ENCODE peak calls at places on chromosomes 5 and 9, in five cellular contexts. One of them, this sample, is unnamed.

GRCh38 chr5:146499680-146500079 is 16.3 kb downstream of the GPR151 start:
- DNase-seq in esophagus squamous epithelium: no peak
- DNase-seq in breast epithelium: no peak
- DNase-seq in CD8-positive, alpha-beta T cell: no peak
- DNase-seq in fibroblast of pulmonary artery: no peak
- DNase-seq in this sample: no peak

GRCh38 chr9:18320046-18320445 is 153.9 kb upstream of the ADAMTSL1 start:
- DNase-seq in esophagus squamous epithelium: no peak
- DNase-seq in breast epithelium: no peak
- DNase-seq in CD8-positive, alpha-beta T cell: no peak
- DNase-seq in fibroblast of pulmonary artery: peak
- DNase-seq in this sample: no peak

GRCh38 chr5:179327026-179327735 is 18.1 kb downstream of the ADAMTS2 start:
- DNase-seq in esophagus squamous epithelium: no peak
- DNase-seq in breast epithelium: no peak
- DNase-seq in CD8-positive, alpha-beta T cell: no peak
- DNase-seq in fibroblast of pulmonary artery: no peak
- DNase-seq in this sample: peak

GRCh38 chr5:40738502-40738901 is 17.3 kb downstream of the TTC33 start:
- DNase-seq in esophagus squamous epithelium: no peak
- DNase-seq in breast epithelium: no peak
- DNase-seq in CD8-positive, alpha-beta T cell: no peak
- DNase-seq in fibroblast of pulmonary artery: no peak
- DNase-seq in this sample: no peak

GRCh38 chr5:74916831-74917710 is 50.9 kb upstream of the FAM169A start:
- DNase-seq in esophagus squamous epithelium: no peak
- DNase-seq in breast epithelium: no peak
- DNase-seq in CD8-positive, alpha-beta T cell: no peak
- DNase-seq in fibroblast of pulmonary artery: no peak
- DNase-seq in this sample: no peak

GRCh38 chr5:107801061-107801460 is 130.3 kb upstream of the EFNA5 start:
- DNase-seq in esophagus squamous epithelium: no peak
- DNase-seq in breast epithelium: no peak
- DNase-seq in CD8-positive, alpha-beta T cell: no peak
- DNase-seq in fibroblast of pulmonary artery: no peak
- DNase-seq in this sample: no peak

GRCh38 chr9:2907401-2907800 is 63.5 kb upstream of the PUM3 start:
- DNase-seq in esophagus squamous epithelium: no peak
- DNase-seq in breast epithelium: no peak
- DNase-seq in CD8-positive, alpha-beta T cell: no peak
- DNase-seq in fibroblast of pulmonary artery: no peak
- DNase-seq in this sample: no peak

GRCh38 chr5:68960469-68960868 is 133.3 kb upstream of the SLC30A5 start:
- DNase-seq in esophagus squamous epithelium: no peak
- DNase-seq in breast epithelium: no peak
- DNase-seq in CD8-positive, alpha-beta T cell: no peak
- DNase-seq in fibroblast of pulmonary artery: no peak
- DNase-seq in this sample: no peak

GRCh38 chr9:130010151-130010988 is 32.6 kb downstream of the FNBP1 start:
- DNase-seq in esophagus squamous epithelium: no peak
- DNase-seq in breast epithelium: no peak
- DNase-seq in CD8-positive, alpha-beta T cell: no peak
- DNase-seq in fibroblast of pulmonary artery: no peak
- DNase-seq in this sample: no peak

GRCh38 chr9:20838218-20838617 is 154.2 kb downstream of the FOCAD start:
- DNase-seq in esophagus squamous epithelium: no peak
- DNase-seq in breast epithelium: no peak
- DNase-seq in CD8-positive, alpha-beta T cell: no peak
- DNase-seq in fibroblast of pulmonary artery: peak
- DNase-seq in this sample: no peak

GRCh38 chr5:108727154-108727638 is 20.5 kb upstream of the FER start:
- DNase-seq in esophagus squamous epithelium: no peak
- DNase-seq in breast epithelium: no peak
- DNase-seq in CD8-positive, alpha-beta T cell: no peak
- DNase-seq in fibroblast of pulmonary artery: peak
- DNase-seq in this sample: peak

GRCh38 chr9:84592918-84593317 is 76.6 kb upstream of the NTRK2 start:
- DNase-seq in esophagus squamous epithelium: no peak
- DNase-seq in breast epithelium: no peak
- DNase-seq in CD8-positive, alpha-beta T cell: no peak
- DNase-seq in fibroblast of pulmonary artery: no peak
- DNase-seq in this sample: no peak

GRCh38 chr9:69376651-69377050 is 51.6 kb downstream of the ENTREP1 start:
- DNase-seq in esophagus squamous epithelium: no peak
- DNase-seq in breast epithelium: no peak
- DNase-seq in CD8-positive, alpha-beta T cell: no peak
- DNase-seq in fibroblast of pulmonary artery: peak
- DNase-seq in this sample: peak

GRCh38 chr5:159324097-159324760 is 6.1 kb downstream of the IL12B start:
- DNase-seq in esophagus squamous epithelium: no peak
- DNase-seq in breast epithelium: no peak
- DNase-seq in CD8-positive, alpha-beta T cell: no peak
- DNase-seq in fibroblast of pulmonary artery: no peak
- DNase-seq in this sample: no peak

GRCh38 chr9:136245194-136246150 is at the start of gene QSOX2:
- DNase-seq in esophagus squamous epithelium: peak
- DNase-seq in breast epithelium: peak
- DNase-seq in CD8-positive, alpha-beta T cell: peak
- DNase-seq in fibroblast of pulmonary artery: peak
- DNase-seq in this sample: peak

GRCh38 chr9:15606667-15607472 is 54.0 kb downstream of the CCDC171 start:
- DNase-seq in esophagus squamous epithelium: no peak
- DNase-seq in breast epithelium: no peak
- DNase-seq in CD8-positive, alpha-beta T cell: no peak
- DNase-seq in fibroblast of pulmonary artery: peak
- DNase-seq in this sample: no peak

GRCh38 chr5:39783756-39784421 is 359.1 kb upstream of the DAB2 start:
- DNase-seq in esophagus squamous epithelium: no peak
- DNase-seq in breast epithelium: no peak
- DNase-seq in CD8-positive, alpha-beta T cell: no peak
- DNase-seq in fibroblast of pulmonary artery: peak
- DNase-seq in this sample: no peak

GRCh38 chr5:34672196-34672595 is 16.1 kb downstream of the RAI14 start:
- DNase-seq in esophagus squamous epithelium: no peak
- DNase-seq in breast epithelium: no peak
- DNase-seq in CD8-positive, alpha-beta T cell: no peak
- DNase-seq in fibroblast of pulmonary artery: no peak
- DNase-seq in this sample: no peak

GRCh38 chr5:34667705-34668104 is 11.6 kb downstream of the RAI14 start:
- DNase-seq in esophagus squamous epithelium: no peak
- DNase-seq in breast epithelium: no peak
- DNase-seq in CD8-positive, alpha-beta T cell: no peak
- DNase-seq in fibroblast of pulmonary artery: no peak
- DNase-seq in this sample: no peak

GRCh38 chr5:34666392-34667080 is 10.4 kb downstream of the RAI14 start:
- DNase-seq in esophagus squamous epithelium: no peak
- DNase-seq in breast epithelium: no peak
- DNase-seq in CD8-positive, alpha-beta T cell: no peak
- DNase-seq in fibroblast of pulmonary artery: no peak
- DNase-seq in this sample: no peak

GRCh38 chr5:34673463-34674125 is 17.5 kb downstream of the RAI14 start:
- DNase-seq in esophagus squamous epithelium: no peak
- DNase-seq in breast epithelium: no peak
- DNase-seq in CD8-positive, alpha-beta T cell: no peak
- DNase-seq in fibroblast of pulmonary artery: no peak
- DNase-seq in this sample: no peak

DNA sequence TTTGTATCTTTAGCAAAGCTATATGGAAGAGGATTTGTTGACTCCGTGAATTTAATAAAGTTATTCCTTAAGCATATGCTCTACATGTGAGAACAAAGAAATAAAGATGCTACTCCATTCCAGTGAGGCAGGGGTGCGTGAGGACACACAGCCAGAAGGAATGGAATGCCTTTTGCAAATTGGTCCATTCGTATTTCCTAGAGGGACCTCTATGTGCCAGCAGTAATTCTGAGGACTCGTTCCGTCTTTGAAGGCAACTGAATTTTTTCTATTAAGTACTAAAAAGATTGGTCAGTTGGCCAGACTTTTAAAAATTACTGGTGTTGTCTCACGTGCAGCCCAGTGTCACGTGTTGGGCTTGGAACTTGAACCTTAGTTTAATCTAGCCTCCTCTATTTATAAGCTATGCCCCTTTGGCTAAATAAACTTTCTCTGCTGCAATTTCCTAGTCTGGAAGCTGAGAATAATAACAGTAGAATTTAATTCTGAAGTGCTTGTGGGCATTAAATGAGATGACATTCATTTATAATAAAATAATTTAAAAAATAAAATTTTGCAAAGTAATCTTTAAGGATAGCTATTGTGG is 13.9 kb downstream of the RAI14 start:
- DNase-seq in esophagus squamous epithelium: no peak
- DNase-seq in breast epithelium: no peak
- DNase-seq in CD8-positive, alpha-beta T cell: no peak
- DNase-seq in fibroblast of pulmonary artery: no peak
- DNase-seq in this sample: no peak
- H3K4me3 ChIP-seq in esophagus squamous epithelium: no peak
- H3K4me3 ChIP-seq in breast epithelium: no peak
- H3K4me3 ChIP-seq in CD8-positive, alpha-beta T cell: no peak
- H3K4me3 ChIP-seq in fibroblast of pulmonary artery: no peak
- H3K4me3 ChIP-seq in this sample: no peak

GRCh38 chr5:163607256-163607655 is 101.8 kb downstream of the MAT2B start:
- DNase-seq in esophagus squamous epithelium: no peak
- DNase-seq in breast epithelium: no peak
- DNase-seq in CD8-positive, alpha-beta T cell: no peak
- DNase-seq in fibroblast of pulmonary artery: no peak
- DNase-seq in this sample: no peak

GRCh38 chr5:163614787-163615186 is 109.4 kb downstream of the MAT2B start:
- DNase-seq in esophagus squamous epithelium: no peak
- DNase-seq in breast epithelium: no peak
- DNase-seq in CD8-positive, alpha-beta T cell: no peak
- DNase-seq in fibroblast of pulmonary artery: no peak
- DNase-seq in this sample: no peak

GRCh38 chr5:163609910-163610309 is 104.5 kb downstream of the MAT2B start:
- DNase-seq in esophagus squamous epithelium: no peak
- DNase-seq in breast epithelium: no peak
- DNase-seq in CD8-positive, alpha-beta T cell: no peak
- DNase-seq in fibroblast of pulmonary artery: no peak
- DNase-seq in this sample: no peak

GRCh38 chr5:163613150-163613442 is 107.7 kb downstream of the MAT2B start:
- DNase-seq in esophagus squamous epithelium: no peak
- DNase-seq in breast epithelium: no peak
- DNase-seq in CD8-positive, alpha-beta T cell: no peak
- DNase-seq in fibroblast of pulmonary artery: no peak
- DNase-seq in this sample: no peak

DNA sequence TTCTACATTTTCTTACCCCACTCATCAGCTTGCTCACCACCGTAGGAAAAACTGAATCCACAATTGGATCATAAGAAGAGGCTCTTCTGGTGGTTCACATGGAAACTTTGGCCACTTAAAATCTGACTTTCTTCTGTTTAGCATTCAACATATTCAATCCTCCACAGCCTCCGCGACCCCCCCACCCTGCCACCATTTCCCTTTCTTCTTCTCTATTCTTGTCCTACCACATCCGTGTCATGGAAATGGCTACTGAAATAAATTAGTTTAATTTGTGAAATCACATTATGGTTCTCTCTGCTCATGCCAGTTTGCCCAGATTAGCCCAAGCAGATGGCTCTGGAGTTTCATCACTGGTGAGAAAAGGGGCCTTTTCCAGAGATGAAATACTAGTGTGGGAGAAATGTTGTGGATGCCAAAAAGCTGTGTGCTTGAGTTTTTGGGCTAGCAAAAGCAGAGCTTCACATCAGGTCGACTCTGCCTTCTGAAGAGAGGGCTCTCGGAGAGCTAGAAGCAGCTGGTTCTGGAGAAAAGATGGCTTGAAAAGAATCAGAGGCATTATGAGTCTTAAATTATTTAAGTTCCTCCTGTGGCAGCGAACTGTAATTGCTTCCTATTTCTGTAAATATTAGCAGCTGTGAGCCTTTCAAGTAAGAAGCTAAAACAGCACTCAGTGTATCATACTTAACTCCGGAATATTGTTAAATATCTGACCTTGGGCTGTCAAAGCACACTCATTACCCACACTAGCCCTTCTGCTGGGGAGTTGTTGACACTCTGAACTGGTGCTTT is 107.1 kb downstream of the MAT2B start:
- DNase-seq in esophagus squamous epithelium: no peak
- DNase-seq in breast epithelium: no peak
- DNase-seq in CD8-positive, alpha-beta T cell: no peak
- DNase-seq in fibroblast of pulmonary artery: no peak
- DNase-seq in this sample: no peak
- TF ChIP-seq CTCF in esophagus squamous epithelium: no peak
- TF ChIP-seq CTCF in breast epithelium: no peak
- TF ChIP-seq CTCF in CD8-positive, alpha-beta T cell: no peak
- TF ChIP-seq CTCF in fibroblast of pulmonary artery: no peak
- TF ChIP-seq CTCF in this sample: no peak

DNA sequence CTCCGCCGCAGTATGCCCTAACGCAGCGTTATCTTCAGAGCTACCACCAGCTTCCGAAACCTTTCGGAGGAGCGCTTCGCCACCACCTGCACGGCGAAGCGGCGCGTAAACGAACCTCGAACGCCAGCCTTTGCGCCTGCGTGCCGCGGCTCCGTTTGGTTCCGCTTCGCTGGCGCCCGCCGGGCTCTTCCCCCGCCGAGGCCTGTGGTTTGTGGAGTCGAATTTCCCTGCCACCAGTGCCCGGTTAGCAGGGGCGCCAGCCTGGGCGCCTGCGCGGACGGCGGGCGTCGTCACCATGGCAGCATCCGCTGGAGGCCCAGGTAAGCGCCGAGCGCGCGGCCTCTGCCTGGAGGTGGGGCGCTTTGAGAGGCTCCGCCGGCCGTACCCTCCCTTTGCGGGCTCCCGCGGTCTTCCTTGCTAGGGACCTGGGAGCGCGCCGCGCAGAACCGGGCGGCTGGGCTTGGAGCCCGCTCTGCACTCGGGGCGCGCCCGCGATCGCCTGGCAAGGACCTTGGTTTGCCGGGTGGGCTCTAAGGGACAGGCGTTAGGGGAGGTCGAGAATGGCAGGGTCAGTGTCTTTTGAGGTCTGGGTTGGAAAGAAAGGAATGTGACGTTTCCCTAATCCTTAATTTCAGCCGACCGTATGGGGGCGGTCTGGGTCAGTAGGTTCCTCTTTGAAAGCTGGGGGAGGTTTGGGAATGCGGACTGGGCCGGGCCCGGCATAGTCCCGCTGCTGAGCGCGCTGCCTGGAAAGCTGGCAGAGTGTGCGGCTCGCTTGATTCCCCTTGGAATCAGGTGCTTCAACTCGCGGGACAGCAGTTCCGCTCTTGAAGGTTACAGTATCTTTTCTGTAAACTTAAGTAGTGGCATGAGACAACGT is at the start of gene FAM151B:
- DNase-seq in esophagus squamous epithelium: peak
- DNase-seq in breast epithelium: peak
- DNase-seq in CD8-positive, alpha-beta T cell: peak
- DNase-seq in fibroblast of pulmonary artery: peak
- DNase-seq in this sample: peak
- H3K4me3 ChIP-seq in esophagus squamous epithelium: peak
- H3K4me3 ChIP-seq in breast epithelium: peak
- H3K4me3 ChIP-seq in CD8-positive, alpha-beta T cell: peak
- H3K4me3 ChIP-seq in fibroblast of pulmonary artery: peak
- H3K4me3 ChIP-seq in this sample: peak

DNA sequence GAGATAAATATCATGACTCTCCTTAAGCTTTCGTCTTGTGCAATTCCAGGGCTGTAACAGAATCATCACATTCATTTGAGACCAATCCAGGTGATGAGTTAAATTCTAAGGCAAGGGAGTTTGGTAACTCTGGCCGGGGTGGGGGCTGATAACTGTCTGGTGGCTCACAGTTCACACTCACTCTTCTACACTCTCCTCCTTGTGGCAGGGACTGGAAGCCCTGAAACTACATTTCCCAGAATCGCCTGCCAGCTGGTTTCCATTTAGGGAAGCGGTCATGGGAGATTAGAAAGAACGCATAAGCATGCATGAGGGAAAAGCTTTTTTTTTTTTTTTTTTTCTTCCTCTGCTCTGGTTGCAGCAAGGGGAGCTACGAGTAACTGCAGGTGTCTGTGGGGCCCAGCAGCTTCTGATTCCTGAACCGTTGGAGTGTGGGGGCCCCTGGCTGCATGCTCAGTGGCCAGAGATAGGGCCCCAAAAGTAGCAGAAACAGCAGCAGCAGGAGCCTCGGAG is 154.8 kb upstream of the TBC1D2 start:
- DNase-seq in esophagus squamous epithelium: no peak
- DNase-seq in breast epithelium: no peak
- DNase-seq in CD8-positive, alpha-beta T cell: no peak
- DNase-seq in fibroblast of pulmonary artery: peak
- DNase-seq in this sample: no peak
- TF ChIP-seq CTCF in esophagus squamous epithelium: no peak
- TF ChIP-seq CTCF in breast epithelium: no peak
- TF ChIP-seq CTCF in CD8-positive, alpha-beta T cell: no peak
- TF ChIP-seq CTCF in fibroblast of pulmonary artery: peak
- TF ChIP-seq CTCF in this sample: peak

This sample was measured in heart left ventricle.